ENCODE peak calls at places on chromosomes 11 and 22, in seven cellular contexts. O is cardiac muscle cell, L is stomach, S is GM12878, I is endothelial cell of umbilical vein, U is brain microvascular endothelial cell, J is left lung. T is an unnamed sample.

GRCh38 chr11:82631722-82632630 is 101.7 kb downstream of the FAM181B start:
- DNase-seq in O (no peak), L (no peak), S (peak), I (no peak), U (no peak), J (no peak), T (no peak)

GRCh38 chr11:33195391-33196190 is 34.3 kb upstream of the CSTF3 start:
- DNase-seq in O (peak), L (no peak), S (no peak), I (no peak), U (no peak), J (no peak), T (peak)

GRCh38 chr11:111676878-111677585 is 74.8 kb downstream of the SIK2 start:
- DNase-seq in O (peak), L (no peak), S (no peak), I (peak), U (peak), J (no peak), T (peak)

GRCh38 chr11:128310005-128310404 is 277.4 kb downstream of the ETS1 start:
- DNase-seq in O (no peak), L (no peak), S (no peak), I (no peak), U (no peak), J (no peak), T (no peak)

GRCh38 chr11:115425816-115426215 is 78.4 kb downstream of the CADM1 start:
- DNase-seq in O (no peak), L (no peak), S (no peak), I (no peak), U (no peak), J (no peak), T (no peak)

GRCh38 chr11:46506486-46506808 is 87.4 kb downstream of the AMBRA1 start:
- DNase-seq in O (no peak), L (no peak), S (no peak), I (no peak), U (no peak), J (no peak), T (no peak)

GRCh38 chr11:63985812-63986155 is 454 bp upstream of the OTUB1 start:
- DNase-seq in O (no peak), L (no peak), S (peak), I (no peak), U (no peak), J (peak), T (no peak)

GRCh38 chr11:44315947-44316387 is 6.0 kb upstream of the ALX4 start:
- DNase-seq in O (peak), L (no peak), S (no peak), I (peak), U (peak), J (no peak), T (no peak)

GRCh38 chr11:63227521-63228107 is 15.8 kb downstream of the SLC22A25 start:
- DNase-seq in O (no peak), L (no peak), S (no peak), I (no peak), U (no peak), J (no peak), T (no peak)

GRCh38 chr22:42993651-42994275 is 21.2 kb downstream of the PACSIN2 start:
- DNase-seq in O (peak), L (peak), S (no peak), I (no peak), U (no peak), J (no peak), T (peak)

GRCh38 chr22:30556388-30556787 is 9.8 kb upstream of the SEC14L6 start:
- DNase-seq in O (no peak), L (no peak), S (no peak), I (no peak), U (no peak), J (no peak), T (no peak)

GRCh38 chr22:17484608-17485007 is 78.7 kb upstream of the SLC25A18 start:
- DNase-seq in O (no peak), L (no peak), S (no peak), I (no peak), U (no peak), J (no peak), T (no peak)

GRCh38 chr11:2612884-2613571 is 86.8 kb downstream of the KCNQ1OT1 start:
- DNase-seq in O (no peak), L (no peak), S (no peak), I (no peak), U (no peak), J (no peak), T (peak)

GRCh38 chr22:44386386-44387035 is 73.8 kb upstream of the SHISAL1 start:
- DNase-seq in O (no peak), L (no peak), S (no peak), I (no peak), U (no peak), J (peak), T (no peak)

GRCh38 chr11:130947889-130948288 is 31.6 kb upstream of the SNX19 start:
- DNase-seq in O (no peak), L (no peak), S (no peak), I (no peak), U (no peak), J (no peak), T (peak)

GRCh38 chr11:1694064-1694845 is 2.7 kb upstream of the KRTAP5-6 start:
- DNase-seq in O (peak), L (peak), S (no peak), I (peak), U (peak), J (peak), T (peak)

GRCh38 chr11:8721740-8722139 is 39.1 kb downstream of the RPL27A start:
- DNase-seq in O (peak), L (no peak), S (no peak), I (no peak), U (no peak), J (no peak), T (no peak)

GRCh38 chr11:113504071-113504470 is 28.9 kb upstream of the DRD2 start:
- DNase-seq in O (no peak), L (no peak), S (no peak), I (no peak), U (no peak), J (no peak), T (no peak)

GRCh38 chr22:33766056-33766455 is 154.2 kb downstream of the LARGE1 start:
- DNase-seq in O (no peak), L (no peak), S (no peak), I (no peak), U (no peak), J (no peak), T (no peak)

GRCh38 chr11:70545626-70545945 is 147.3 kb downstream of the CTTN start:
- DNase-seq in O (no peak), L (no peak), S (no peak), I (no peak), U (no peak), J (peak), T (no peak)

GRCh38 chr11:121596195-121597145 is 143.7 kb upstream of the SORL1-AS1 start:
- DNase-seq in O (no peak), L (no peak), S (no peak), I (no peak), U (no peak), J (no peak), T (no peak)

GRCh38 chr22:47452184-47452583 is 689.7 kb downstream of the TBC1D22A start:
- DNase-seq in O (no peak), L (no peak), S (no peak), I (no peak), U (no peak), J (no peak), T (no peak)

GRCh38 chr11:20712912-20713311 is 43.5 kb downstream of the NELL1 start:
- DNase-seq in O (no peak), L (no peak), S (no peak), I (no peak), U (no peak), J (no peak), T (no peak)

GRCh38 chr22:32794449-32795213 is 6.9 kb upstream of the TIMP3 start:
- DNase-seq in O (no peak), L (no peak), S (no peak), I (no peak), U (no peak), J (no peak), T (peak)

GRCh38 chr22:27880778-27881394 is 38.2 kb downstream of the PITPNB start:
- DNase-seq in O (peak), L (no peak), S (no peak), I (peak), U (peak), J (no peak), T (peak)

GRCh38 chr22:40919446-40919845 is 31.7 kb upstream of the RBX1 start:
- DNase-seq in O (peak), L (no peak), S (no peak), I (no peak), U (no peak), J (no peak), T (no peak)

GRCh38 chr11:93024376-93024775 is 54.9 kb downstream of the MTNR1B start:
- DNase-seq in O (no peak), L (no peak), S (no peak), I (no peak), U (no peak), J (no peak), T (no peak)

GRCh38 chr11:50174189-50174588 is 141.5 kb downstream of the OR4C45 start:
- DNase-seq in O (no peak), L (no peak), S (no peak), I (no peak), U (peak), J (no peak), T (peak)

GRCh38 chr22:20550057-20550817 is 42.8 kb downstream of the MED15 start:
- DNase-seq in O (no peak), L (no peak), S (no peak), I (no peak), U (no peak), J (no peak), T (no peak)
- TF ChIP-seq CTCF in O (no peak), L (no peak), S (no peak), I (no peak), U (no peak), J (no peak), T (no peak)

DNA sequence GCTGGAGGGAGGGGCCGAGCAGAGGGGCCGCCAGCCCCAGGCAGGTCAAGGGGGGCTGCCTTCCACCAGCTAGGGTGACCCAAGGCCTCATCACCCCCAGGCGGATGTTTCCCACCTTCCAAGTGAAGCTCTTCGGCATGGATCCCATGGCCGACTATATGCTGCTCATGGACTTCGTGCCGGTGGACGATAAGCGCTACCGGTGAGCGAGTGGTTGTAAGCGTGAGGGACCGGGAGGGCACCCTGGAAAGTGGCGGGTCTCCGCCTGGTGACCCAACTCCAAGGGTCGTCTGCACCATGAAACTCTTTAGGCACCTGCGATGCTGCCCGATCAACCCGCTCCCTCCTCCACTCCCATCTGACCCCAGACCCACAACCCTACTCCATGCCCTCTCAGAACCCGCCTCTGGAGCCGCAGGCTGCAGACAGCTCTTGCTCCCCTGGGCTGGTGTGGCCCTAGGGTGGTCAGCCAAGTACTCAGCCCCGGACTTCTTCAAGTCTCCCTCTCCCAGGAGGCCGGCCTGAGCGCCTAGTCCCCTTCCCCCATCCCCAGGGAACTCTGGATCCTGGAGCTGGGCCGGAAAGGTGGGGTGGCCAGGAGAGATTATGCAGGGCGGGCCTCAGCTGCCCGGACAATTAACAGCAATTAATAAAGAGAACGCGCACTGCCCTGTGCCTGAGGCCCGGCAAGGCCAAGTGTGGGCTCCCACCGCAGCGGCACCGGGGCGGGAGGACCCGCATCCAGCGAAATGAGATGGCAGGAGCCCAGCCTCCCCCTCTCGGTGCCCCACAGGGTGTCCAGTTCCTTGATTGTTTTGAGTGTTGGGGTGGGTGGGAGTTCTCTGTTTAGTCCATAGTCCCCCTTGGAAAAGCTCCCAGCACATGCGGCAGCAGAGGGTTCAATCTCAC is 2.8 kb downstream of the TBX1 start:
- DNase-seq in O (no peak), L (no peak), S (no peak), I (no peak), U (no peak), J (peak), T (no peak)
- H3K4me3 ChIP-seq in O (no peak), L (no peak), S (no peak), I (peak), U (no peak), J (no peak), T (no peak)

GRCh38 chr11:34653851-34654490 is 33.1 kb downstream of the EHF start:
- DNase-seq in O (peak), L (peak), S (no peak), I (no peak), U (peak), J (peak), T (peak)
- TF ChIP-seq CTCF in O (peak), L (peak), S (no peak), I (no peak), U (peak), J (no peak), T (peak)

GRCh38 chr11:6677018-6677417 is 6.1 kb downstream of the MRPL17 start:
- DNase-seq in O (no peak), L (no peak), S (no peak), I (peak), U (no peak), J (no peak), T (no peak)

GRCh38 chr11:6673523-6673922 is 9.6 kb downstream of the MRPL17 start:
- DNase-seq in O (no peak), L (no peak), S (no peak), I (no peak), U (no peak), J (no peak), T (no peak)

GRCh38 chr11:6674198-6674597 is 8.9 kb downstream of the MRPL17 start:
- DNase-seq in O (no peak), L (no peak), S (no peak), I (no peak), U (no peak), J (no peak), T (no peak)

GRCh38 chr11:6672006-6672405 is 11.1 kb downstream of the MRPL17 start:
- DNase-seq in O (no peak), L (no peak), S (no peak), I (no peak), U (no peak), J (no peak), T (no peak)

GRCh38 chr11:6674856-6675255 is 8.3 kb downstream of the MRPL17 start:
- DNase-seq in O (no peak), L (no peak), S (no peak), I (peak), U (no peak), J (no peak), T (no peak)
- H3K4me3 ChIP-seq in O (no peak), L (no peak), S (no peak), I (no peak), U (no peak), J (no peak), T (no peak)

GRCh38 chr22:35930933-35931332 is 97.7 kb downstream of the RBFOX2 start:
- DNase-seq in O (peak), L (no peak), S (peak), I (peak), U (peak), J (no peak), T (peak)
- TF ChIP-seq CTCF in O (peak), L (peak), S (peak), I (peak), U (peak), J (peak), T (peak)

DNA sequence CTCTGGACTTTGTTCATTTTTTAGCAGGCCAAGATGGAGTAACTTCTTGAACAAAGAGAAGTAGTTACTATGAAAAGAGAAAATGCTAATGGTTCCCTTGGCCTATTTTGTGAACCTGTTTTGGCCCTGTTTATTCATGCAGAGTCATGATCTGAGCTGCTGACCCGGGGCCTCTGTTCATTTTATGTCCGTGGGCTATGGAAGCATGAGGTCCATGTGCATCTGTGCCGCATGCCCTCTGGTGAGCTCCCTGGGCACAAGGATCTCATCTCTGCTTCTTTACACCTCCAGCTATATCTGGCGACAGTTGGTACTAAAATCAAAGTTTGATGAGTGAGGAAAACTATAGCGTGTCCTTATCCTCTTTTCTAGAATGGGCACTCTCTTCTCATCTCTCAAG is 1.0 kb downstream of the PIWIL4 start:
- DNase-seq in O (no peak), L (no peak), S (no peak), I (no peak), U (no peak), J (no peak), T (no peak)
- H3K4me3 ChIP-seq in O (no peak), L (no peak), S (no peak), I (no peak), U (no peak), J (no peak), T (no peak)

GRCh38 chr11:11659567-11660341 is 37.9 kb upstream of the GALNT18 start:
- DNase-seq in O (no peak), L (no peak), S (no peak), I (no peak), U (no peak), J (no peak), T (no peak)
- TF ChIP-seq CTCF in O (no peak), L (no peak), S (peak), I (peak), U (peak), J (no peak), T (peak)

DNA sequence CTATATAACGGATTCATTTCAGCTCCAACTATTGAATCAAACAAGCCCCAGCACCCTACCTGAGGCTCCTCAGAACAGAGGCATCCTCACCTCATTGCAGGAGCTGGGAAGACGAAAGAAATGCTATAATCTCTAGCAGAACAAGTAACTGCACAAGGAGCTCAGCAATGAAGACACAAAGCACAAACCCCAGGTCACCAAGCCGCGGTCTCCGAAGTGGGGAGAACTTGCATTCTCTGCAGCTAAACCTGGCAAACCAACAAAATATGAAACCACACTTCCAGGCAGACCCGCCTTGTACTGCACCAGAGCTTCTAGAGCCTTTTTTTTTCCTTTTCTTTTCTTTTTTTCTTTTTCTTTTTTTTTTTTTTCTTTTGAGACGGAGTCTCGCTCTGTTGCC is 21.8 kb upstream of the CD5 start:
- DNase-seq in O (no peak), L (no peak), S (no peak), I (no peak), U (no peak), J (no peak), T (no peak)
- H3K4me3 ChIP-seq in O (no peak), L (no peak), S (no peak), I (no peak), U (no peak), J (no peak), T (no peak)

GRCh38 chr11:78417175-78417887 is at the start of gene GAB2:
- DNase-seq in O (no peak), L (peak), S (no peak), I (peak), U (no peak), J (no peak), T (no peak)

GRCh38 chr11:78416285-78417174 is 1.1 kb downstream of the GAB2 start:
- DNase-seq in O (peak), L (peak), S (no peak), I (peak), U (peak), J (peak), T (peak)

GRCh38 chr11:78419327-78419726 is 1.7 kb upstream of the GAB2 start:
- DNase-seq in O (peak), L (peak), S (no peak), I (peak), U (peak), J (no peak), T (peak)

GRCh38 chr11:78418584-78419211 is 1.1 kb upstream of the GAB2 start:
- DNase-seq in O (no peak), L (no peak), S (no peak), I (peak), U (peak), J (no peak), T (peak)

GRCh38 chr11:78417888-78418583 is 416 bp upstream of the GAB2 start:
- DNase-seq in O (peak), L (peak), S (no peak), I (peak), U (peak), J (peak), T (peak)
- TF ChIP-seq CTCF in O (no peak), L (no peak), S (peak), I (no peak), U (no peak), J (no peak), T (no peak)